ENCODE peak calls at places on chromosomes 7 and 10, in ten cellular contexts. One of them, this sample, is unnamed.

GRCh38 chr10:130438861-130439260 is 302.7 kb downstream of the GLRX3 start:
- DNase-seq in mucosa of gallbladder: no peak
- DNase-seq in adrenal gland: no peak
- DNase-seq in NCI-H2081 treated with DMSO at 0.1 percent for 48 hours: no peak
- DNase-seq in non-pigmented ciliary epithelial cell: no peak
- DNase-seq in GM23248: no peak
- DNase-seq in NCI-H82: no peak
- DNase-seq in psoas muscle: no peak
- DNase-seq in NCI-H510A treated with DMSO at 0.1 percent for 48 hours: no peak
- DNase-seq in pancreas: no peak
- DNase-seq in this sample: no peak

GRCh38 chr10:8296090-8296741 is 241.7 kb downstream of the GATA3 start:
- DNase-seq in mucosa of gallbladder: no peak
- DNase-seq in adrenal gland: no peak
- DNase-seq in NCI-H2081 treated with DMSO at 0.1 percent for 48 hours: no peak
- DNase-seq in non-pigmented ciliary epithelial cell: no peak
- DNase-seq in GM23248: no peak
- DNase-seq in NCI-H82: no peak
- DNase-seq in psoas muscle: no peak
- DNase-seq in NCI-H510A treated with DMSO at 0.1 percent for 48 hours: no peak
- DNase-seq in pancreas: no peak
- DNase-seq in this sample: no peak

GRCh38 chr10:23158370-23158769 is 33.7 kb upstream of the PTF1A start:
- DNase-seq in mucosa of gallbladder: peak
- DNase-seq in adrenal gland: peak
- DNase-seq in NCI-H2081 treated with DMSO at 0.1 percent for 48 hours: no peak
- DNase-seq in non-pigmented ciliary epithelial cell: peak
- DNase-seq in GM23248: peak
- DNase-seq in NCI-H82: peak
- DNase-seq in psoas muscle: no peak
- DNase-seq in NCI-H510A treated with DMSO at 0.1 percent for 48 hours: peak
- DNase-seq in pancreas: peak
- DNase-seq in this sample: peak

GRCh38 chr7:15821484-15822122 is 135.1 kb upstream of the MEOX2 start:
- DNase-seq in mucosa of gallbladder: no peak
- DNase-seq in adrenal gland: no peak
- DNase-seq in NCI-H2081 treated with DMSO at 0.1 percent for 48 hours: no peak
- DNase-seq in non-pigmented ciliary epithelial cell: no peak
- DNase-seq in GM23248: peak
- DNase-seq in NCI-H82: peak
- DNase-seq in psoas muscle: no peak
- DNase-seq in NCI-H510A treated with DMSO at 0.1 percent for 48 hours: no peak
- DNase-seq in pancreas: no peak
- DNase-seq in this sample: no peak

GRCh38 chr7:53596230-53596629 is 560.8 kb downstream of the POM121L12 start:
- DNase-seq in mucosa of gallbladder: no peak
- DNase-seq in adrenal gland: peak
- DNase-seq in NCI-H2081 treated with DMSO at 0.1 percent for 48 hours: no peak
- DNase-seq in non-pigmented ciliary epithelial cell: peak
- DNase-seq in GM23248: no peak
- DNase-seq in NCI-H82: no peak
- DNase-seq in psoas muscle: no peak
- DNase-seq in NCI-H510A treated with DMSO at 0.1 percent for 48 hours: no peak
- DNase-seq in pancreas: no peak
- DNase-seq in this sample: peak

GRCh38 chr7:98210513-98211220 is 572 bp upstream of the BHLHA15 start:
- DNase-seq in mucosa of gallbladder: no peak
- DNase-seq in adrenal gland: no peak
- DNase-seq in NCI-H2081 treated with DMSO at 0.1 percent for 48 hours: no peak
- DNase-seq in non-pigmented ciliary epithelial cell: no peak
- DNase-seq in GM23248: peak
- DNase-seq in NCI-H82: peak
- DNase-seq in psoas muscle: no peak
- DNase-seq in NCI-H510A treated with DMSO at 0.1 percent for 48 hours: no peak
- DNase-seq in pancreas: peak
- DNase-seq in this sample: no peak

GRCh38 chr7:117489016-117489415 is 9.2 kb downstream of the CFTR start:
- DNase-seq in mucosa of gallbladder: no peak
- DNase-seq in adrenal gland: no peak
- DNase-seq in NCI-H2081 treated with DMSO at 0.1 percent for 48 hours: no peak
- DNase-seq in non-pigmented ciliary epithelial cell: no peak
- DNase-seq in GM23248: no peak
- DNase-seq in NCI-H82: no peak
- DNase-seq in psoas muscle: no peak
- DNase-seq in NCI-H510A treated with DMSO at 0.1 percent for 48 hours: no peak
- DNase-seq in pancreas: no peak
- DNase-seq in this sample: no peak

GRCh38 chr10:43888551-43888950 is 239.9 kb upstream of the ZNF32 start:
- DNase-seq in mucosa of gallbladder: no peak
- DNase-seq in adrenal gland: no peak
- DNase-seq in NCI-H2081 treated with DMSO at 0.1 percent for 48 hours: no peak
- DNase-seq in non-pigmented ciliary epithelial cell: peak
- DNase-seq in GM23248: peak
- DNase-seq in NCI-H82: no peak
- DNase-seq in psoas muscle: no peak
- DNase-seq in NCI-H510A treated with DMSO at 0.1 percent for 48 hours: no peak
- DNase-seq in pancreas: no peak
- DNase-seq in this sample: peak

GRCh38 chr10:70596110-70596798 is 6.3 kb downstream of the PRF1 start:
- DNase-seq in mucosa of gallbladder: peak
- DNase-seq in adrenal gland: peak
- DNase-seq in NCI-H2081 treated with DMSO at 0.1 percent for 48 hours: no peak
- DNase-seq in non-pigmented ciliary epithelial cell: no peak
- DNase-seq in GM23248: no peak
- DNase-seq in NCI-H82: no peak
- DNase-seq in psoas muscle: no peak
- DNase-seq in NCI-H510A treated with DMSO at 0.1 percent for 48 hours: no peak
- DNase-seq in pancreas: no peak
- DNase-seq in this sample: no peak

GRCh38 chr10:96548589-96548988 is 34.9 kb upstream of the TLL2 start:
- DNase-seq in mucosa of gallbladder: no peak
- DNase-seq in adrenal gland: peak
- DNase-seq in NCI-H2081 treated with DMSO at 0.1 percent for 48 hours: no peak
- DNase-seq in non-pigmented ciliary epithelial cell: no peak
- DNase-seq in GM23248: no peak
- DNase-seq in NCI-H82: no peak
- DNase-seq in psoas muscle: peak
- DNase-seq in NCI-H510A treated with DMSO at 0.1 percent for 48 hours: peak
- DNase-seq in pancreas: peak
- DNase-seq in this sample: no peak

GRCh38 chr10:15931376-15931775 is 71.1 kb upstream of the MINDY3 start:
- DNase-seq in mucosa of gallbladder: no peak
- DNase-seq in adrenal gland: no peak
- DNase-seq in NCI-H2081 treated with DMSO at 0.1 percent for 48 hours: no peak
- DNase-seq in non-pigmented ciliary epithelial cell: no peak
- DNase-seq in GM23248: no peak
- DNase-seq in NCI-H82: no peak
- DNase-seq in psoas muscle: no peak
- DNase-seq in NCI-H510A treated with DMSO at 0.1 percent for 48 hours: no peak
- DNase-seq in pancreas: no peak
- DNase-seq in this sample: no peak

GRCh38 chr7:80611779-80612178 is 26.7 kb upstream of the CD36 start:
- DNase-seq in mucosa of gallbladder: peak
- DNase-seq in adrenal gland: peak
- DNase-seq in NCI-H2081 treated with DMSO at 0.1 percent for 48 hours: peak
- DNase-seq in non-pigmented ciliary epithelial cell: peak
- DNase-seq in GM23248: peak
- DNase-seq in NCI-H82: no peak
- DNase-seq in psoas muscle: peak
- DNase-seq in NCI-H510A treated with DMSO at 0.1 percent for 48 hours: no peak
- DNase-seq in pancreas: peak
- DNase-seq in this sample: peak

GRCh38 chr7:121198502-121198901 is 130.3 kb upstream of the WNT16 start:
- DNase-seq in mucosa of gallbladder: no peak
- DNase-seq in adrenal gland: no peak
- DNase-seq in NCI-H2081 treated with DMSO at 0.1 percent for 48 hours: no peak
- DNase-seq in non-pigmented ciliary epithelial cell: no peak
- DNase-seq in GM23248: no peak
- DNase-seq in NCI-H82: no peak
- DNase-seq in psoas muscle: no peak
- DNase-seq in NCI-H510A treated with DMSO at 0.1 percent for 48 hours: no peak
- DNase-seq in pancreas: no peak
- DNase-seq in this sample: no peak

GRCh38 chr10:30002438-30003266 is 56.7 kb downstream of the JCAD start:
- DNase-seq in mucosa of gallbladder: peak
- DNase-seq in adrenal gland: peak
- DNase-seq in NCI-H2081 treated with DMSO at 0.1 percent for 48 hours: no peak
- DNase-seq in non-pigmented ciliary epithelial cell: peak
- DNase-seq in GM23248: peak
- DNase-seq in NCI-H82: peak
- DNase-seq in psoas muscle: peak
- DNase-seq in NCI-H510A treated with DMSO at 0.1 percent for 48 hours: peak
- DNase-seq in pancreas: peak
- DNase-seq in this sample: peak

GRCh38 chr7:37225255-37226012 is 223.2 kb downstream of the ELMO1 start:
- DNase-seq in mucosa of gallbladder: no peak
- DNase-seq in adrenal gland: no peak
- DNase-seq in NCI-H2081 treated with DMSO at 0.1 percent for 48 hours: no peak
- DNase-seq in non-pigmented ciliary epithelial cell: no peak
- DNase-seq in GM23248: no peak
- DNase-seq in NCI-H82: no peak
- DNase-seq in psoas muscle: no peak
- DNase-seq in NCI-H510A treated with DMSO at 0.1 percent for 48 hours: no peak
- DNase-seq in pancreas: no peak
- DNase-seq in this sample: no peak

GRCh38 chr10:44995581-44995913 is 5.2 kb upstream of the ZNF22 start:
- DNase-seq in mucosa of gallbladder: no peak
- DNase-seq in adrenal gland: no peak
- DNase-seq in NCI-H2081 treated with DMSO at 0.1 percent for 48 hours: no peak
- DNase-seq in non-pigmented ciliary epithelial cell: no peak
- DNase-seq in GM23248: no peak
- DNase-seq in NCI-H82: no peak
- DNase-seq in psoas muscle: no peak
- DNase-seq in NCI-H510A treated with DMSO at 0.1 percent for 48 hours: no peak
- DNase-seq in pancreas: no peak
- DNase-seq in this sample: no peak

GRCh38 chr7:69114374-69114773 is 483.9 kb upstream of the AUTS2 start:
- DNase-seq in mucosa of gallbladder: no peak
- DNase-seq in adrenal gland: no peak
- DNase-seq in NCI-H2081 treated with DMSO at 0.1 percent for 48 hours: no peak
- DNase-seq in non-pigmented ciliary epithelial cell: no peak
- DNase-seq in GM23248: peak
- DNase-seq in NCI-H82: no peak
- DNase-seq in psoas muscle: no peak
- DNase-seq in NCI-H510A treated with DMSO at 0.1 percent for 48 hours: no peak
- DNase-seq in pancreas: no peak
- DNase-seq in this sample: peak

GRCh38 chr7:29609162-29610030 is 45.8 kb downstream of the PRR15 start:
- DNase-seq in mucosa of gallbladder: peak
- DNase-seq in adrenal gland: no peak
- DNase-seq in NCI-H2081 treated with DMSO at 0.1 percent for 48 hours: no peak
- DNase-seq in non-pigmented ciliary epithelial cell: no peak
- DNase-seq in GM23248: peak
- DNase-seq in NCI-H82: peak
- DNase-seq in psoas muscle: no peak
- DNase-seq in NCI-H510A treated with DMSO at 0.1 percent for 48 hours: peak
- DNase-seq in pancreas: peak
- DNase-seq in this sample: peak

GRCh38 chr10:89363766-89364407 is 14.0 kb upstream of the IFIT1B start:
- DNase-seq in mucosa of gallbladder: no peak
- DNase-seq in adrenal gland: no peak
- DNase-seq in NCI-H2081 treated with DMSO at 0.1 percent for 48 hours: no peak
- DNase-seq in non-pigmented ciliary epithelial cell: no peak
- DNase-seq in GM23248: no peak
- DNase-seq in NCI-H82: no peak
- DNase-seq in psoas muscle: no peak
- DNase-seq in NCI-H510A treated with DMSO at 0.1 percent for 48 hours: no peak
- DNase-seq in pancreas: no peak
- DNase-seq in this sample: no peak

GRCh38 chr7:1542841-1543747 is 12.6 kb downstream of the MAFK start:
- DNase-seq in mucosa of gallbladder: no peak
- DNase-seq in adrenal gland: no peak
- DNase-seq in NCI-H2081 treated with DMSO at 0.1 percent for 48 hours: no peak
- DNase-seq in non-pigmented ciliary epithelial cell: no peak
- DNase-seq in GM23248: no peak
- DNase-seq in NCI-H82: no peak
- DNase-seq in psoas muscle: no peak
- DNase-seq in NCI-H510A treated with DMSO at 0.1 percent for 48 hours: no peak
- DNase-seq in pancreas: peak
- DNase-seq in this sample: no peak

GRCh38 chr7:43856996-43857395 is 12.3 kb downstream of the MRPS24 start:
- DNase-seq in mucosa of gallbladder: no peak
- DNase-seq in adrenal gland: no peak
- DNase-seq in NCI-H2081 treated with DMSO at 0.1 percent for 48 hours: no peak
- DNase-seq in non-pigmented ciliary epithelial cell: no peak
- DNase-seq in GM23248: peak
- DNase-seq in NCI-H82: peak
- DNase-seq in psoas muscle: no peak
- DNase-seq in NCI-H510A treated with DMSO at 0.1 percent for 48 hours: no peak
- DNase-seq in pancreas: no peak
- DNase-seq in this sample: peak

GRCh38 chr10:124864421-124865193 is 63.0 kb downstream of the ABRAXAS2 start:
- DNase-seq in mucosa of gallbladder: peak
- DNase-seq in adrenal gland: peak
- DNase-seq in NCI-H2081 treated with DMSO at 0.1 percent for 48 hours: no peak
- DNase-seq in non-pigmented ciliary epithelial cell: no peak
- DNase-seq in GM23248: peak
- DNase-seq in NCI-H82: no peak
- DNase-seq in psoas muscle: peak
- DNase-seq in NCI-H510A treated with DMSO at 0.1 percent for 48 hours: peak
- DNase-seq in pancreas: peak
- DNase-seq in this sample: peak

GRCh38 chr10:32207544-32207943 is 139.4 kb downstream of the EPC1 start:
- DNase-seq in mucosa of gallbladder: peak
- DNase-seq in adrenal gland: peak
- DNase-seq in NCI-H2081 treated with DMSO at 0.1 percent for 48 hours: no peak
- DNase-seq in non-pigmented ciliary epithelial cell: no peak
- DNase-seq in GM23248: peak
- DNase-seq in NCI-H82: peak
- DNase-seq in psoas muscle: peak
- DNase-seq in NCI-H510A treated with DMSO at 0.1 percent for 48 hours: peak
- DNase-seq in pancreas: peak
- DNase-seq in this sample: peak

GRCh38 chr10:78895469-78895868 is 173.3 kb upstream of the ZMIZ1 start:
- DNase-seq in mucosa of gallbladder: no peak
- DNase-seq in adrenal gland: no peak
- DNase-seq in NCI-H2081 treated with DMSO at 0.1 percent for 48 hours: no peak
- DNase-seq in non-pigmented ciliary epithelial cell: no peak
- DNase-seq in GM23248: no peak
- DNase-seq in NCI-H82: no peak
- DNase-seq in psoas muscle: no peak
- DNase-seq in NCI-H510A treated with DMSO at 0.1 percent for 48 hours: no peak
- DNase-seq in pancreas: no peak
- DNase-seq in this sample: no peak

GRCh38 chr10:129896231-129897150 is 67.6 kb downstream of the EBF3 start:
- DNase-seq in mucosa of gallbladder: no peak
- DNase-seq in adrenal gland: no peak
- DNase-seq in NCI-H2081 treated with DMSO at 0.1 percent for 48 hours: no peak
- DNase-seq in non-pigmented ciliary epithelial cell: no peak
- DNase-seq in GM23248: no peak
- DNase-seq in NCI-H82: no peak
- DNase-seq in psoas muscle: no peak
- DNase-seq in NCI-H510A treated with DMSO at 0.1 percent for 48 hours: no peak
- DNase-seq in pancreas: no peak
- DNase-seq in this sample: no peak

GRCh38 chr10:112658900-112659328 is 211.9 kb downstream of the VTI1A start:
- DNase-seq in mucosa of gallbladder: no peak
- DNase-seq in adrenal gland: no peak
- DNase-seq in NCI-H2081 treated with DMSO at 0.1 percent for 48 hours: no peak
- DNase-seq in non-pigmented ciliary epithelial cell: no peak
- DNase-seq in GM23248: no peak
- DNase-seq in NCI-H82: no peak
- DNase-seq in psoas muscle: no peak
- DNase-seq in NCI-H510A treated with DMSO at 0.1 percent for 48 hours: no peak
- DNase-seq in pancreas: no peak
- DNase-seq in this sample: peak

GRCh38 chr7:10592604-10593003 is 381.1 kb upstream of the PHF14 start:
- DNase-seq in mucosa of gallbladder: no peak
- DNase-seq in adrenal gland: no peak
- DNase-seq in NCI-H2081 treated with DMSO at 0.1 percent for 48 hours: no peak
- DNase-seq in non-pigmented ciliary epithelial cell: no peak
- DNase-seq in GM23248: no peak
- DNase-seq in NCI-H82: no peak
- DNase-seq in psoas muscle: no peak
- DNase-seq in NCI-H510A treated with DMSO at 0.1 percent for 48 hours: no peak
- DNase-seq in pancreas: no peak
- DNase-seq in this sample: no peak